ENCODE peak calls at places on chromosomes 1 and 21, in nine cellular contexts. T, L, A, F, M, V, X, O and R are unnamed samples.

GRCh38 chr21:42336065-42336464 is 14.7 kb downstream of the TFF2 start:
- DNase-seq in T (no peak), L (no peak), A (no peak), F (no peak), M (no peak), V (peak), X (no peak), O (no peak), R (peak)

GRCh38 chr1:6704746-6705145 is 3.1 kb upstream of the DNAJC11 start:
- DNase-seq in T (no peak), L (no peak), A (no peak), F (no peak), M (no peak), V (no peak), X (no peak), O (no peak), R (no peak)

GRCh38 chr1:109782514-109782913 is 18.8 kb upstream of the EPS8L3 start:
- DNase-seq in T (no peak), L (no peak), A (no peak), F (no peak), M (no peak), V (no peak), X (no peak), O (no peak), R (no peak)

GRCh38 chr1:155970531-155971167 is 7.7 kb downstream of the ARHGEF2 start:
- DNase-seq in T (peak), L (peak), A (peak), F (no peak), M (no peak), V (peak), X (peak), O (no peak), R (peak)

GRCh38 chr1:204409111-204409510 is 2.5 kb downstream of the PPP1R15B start:
- DNase-seq in T (no peak), L (no peak), A (no peak), F (no peak), M (no peak), V (no peak), X (no peak), O (no peak), R (no peak)

GRCh38 chr21:17388226-17388625 is 124.6 kb upstream of the CXADR start:
- DNase-seq in T (no peak), L (peak), A (no peak), F (no peak), M (no peak), V (peak), X (no peak), O (no peak), R (no peak)

GRCh38 chr1:180144659-180145357 is 9.9 kb upstream of the QSOX1 start:
- DNase-seq in T (no peak), L (no peak), A (no peak), F (no peak), M (no peak), V (no peak), X (no peak), O (no peak), R (no peak)

GRCh38 chr21:15080504-15080903 is 15.7 kb upstream of the NRIP1 start:
- DNase-seq in T (no peak), L (no peak), A (no peak), F (no peak), M (no peak), V (no peak), X (no peak), O (no peak), R (no peak)

GRCh38 chr1:45155957-45156356 is 50.4 kb downstream of the ZSWIM5 start:
- DNase-seq in T (no peak), L (no peak), A (no peak), F (no peak), M (no peak), V (no peak), X (no peak), O (no peak), R (no peak)

GRCh38 chr1:39453603-39454002 is 37.8 kb upstream of the BMP8A start:
- DNase-seq in T (peak), L (no peak), A (no peak), F (no peak), M (no peak), V (no peak), X (no peak), O (no peak), R (no peak)

GRCh38 chr1:154485106-154485505 is 16.9 kb upstream of the TDRD10 start:
- DNase-seq in T (no peak), L (no peak), A (peak), F (no peak), M (no peak), V (no peak), X (no peak), O (no peak), R (no peak)

GRCh38 chr1:29488794-29489309 is 252.5 kb downstream of the PTPRU start:
- DNase-seq in T (no peak), L (no peak), A (no peak), F (no peak), M (no peak), V (no peak), X (no peak), O (no peak), R (no peak)

GRCh38 chr1:230308821-230309220 is 117.3 kb downstream of the PGBD5 start:
- DNase-seq in T (no peak), L (no peak), A (peak), F (no peak), M (no peak), V (no peak), X (no peak), O (no peak), R (no peak)

GRCh38 chr1:152983743-152984142 is at the start of gene SPRR1A:
- DNase-seq in T (no peak), L (no peak), A (no peak), F (no peak), M (no peak), V (no peak), X (no peak), O (no peak), R (no peak)

GRCh38 chr1:160251006-160251405 is 11.3 kb downstream of the DCAF8 start:
- DNase-seq in T (no peak), L (no peak), A (no peak), F (no peak), M (no peak), V (no peak), X (no peak), O (no peak), R (no peak)

GRCh38 chr1:230867903-230868735 is at the start of gene C1orf198:
- DNase-seq in T (peak), L (peak), A (peak), F (peak), M (no peak), V (peak), X (peak), O (peak), R (peak)

GRCh38 chr1:168470821-168471473 is 72.8 kb downstream of the XCL2 start:
- DNase-seq in T (no peak), L (no peak), A (no peak), F (no peak), M (no peak), V (peak), X (no peak), O (no peak), R (no peak)

GRCh38 chr1:150973826-150974579 is 632 bp downstream of the CERS2 start:
- DNase-seq in T (no peak), L (peak), A (peak), F (peak), M (no peak), V (peak), X (peak), O (no peak), R (peak)

GRCh38 chr1:2108213-2108876 is 58.1 kb downstream of the PRKCZ start:
- DNase-seq in T (no peak), L (no peak), A (no peak), F (no peak), M (no peak), V (peak), X (no peak), O (peak), R (peak)

GRCh38 chr1:75731881-75732280 is 7.4 kb downstream of the ACADM start:
- DNase-seq in T (no peak), L (no peak), A (no peak), F (no peak), M (no peak), V (no peak), X (no peak), O (no peak), R (no peak)

GRCh38 chr1:226108935-226109828 is 46.7 kb downstream of the H3-3A start:
- DNase-seq in T (no peak), L (no peak), A (no peak), F (no peak), M (no peak), V (no peak), X (no peak), O (no peak), R (no peak)

GRCh38 chr1:24141311-24141997 is 1.5 kb downstream of the IL22RA1 start:
- DNase-seq in T (no peak), L (no peak), A (peak), F (no peak), M (no peak), V (no peak), X (no peak), O (no peak), R (no peak)

GRCh38 chr1:205229399-205229861 is 1.7 kb downstream of the TMCC2 start:
- DNase-seq in T (no peak), L (peak), A (no peak), F (no peak), M (no peak), V (peak), X (peak), O (peak), R (peak)

GRCh38 chr1:225953315-225953714 is 12.3 kb upstream of the LEFTY2 start:
- DNase-seq in T (no peak), L (no peak), A (no peak), F (no peak), M (no peak), V (no peak), X (no peak), O (no peak), R (no peak)

GRCh38 chr1:77467196-77467595 is 185.4 kb downstream of the AK5 start:
- DNase-seq in T (no peak), L (no peak), A (no peak), F (no peak), M (no peak), V (no peak), X (no peak), O (no peak), R (no peak)

GRCh38 chr1:194295690-194296089 is 1109.3 kb upstream of the B3GALT2 start:
- DNase-seq in T (no peak), L (no peak), A (no peak), F (no peak), M (no peak), V (peak), X (no peak), O (peak), R (peak)

GRCh38 chr1:8460132-8460544 is 142.2 kb downstream of the SLC45A1 start:
- DNase-seq in T (no peak), L (no peak), A (no peak), F (no peak), M (no peak), V (peak), X (no peak), O (no peak), R (peak)